ENCODE peak calls at places on chromosome 3, in seven cellular contexts. G is GM12878, K is Panc1, O is HepG2, U is K562, N is H1, E is SK-N-SH. H is an unnamed sample.

GRCh38 chr3:13177641-13178040 is 104.4 kb upstream of the IQSEC1 start:
- DNase-seq in O (no peak), U (no peak), N (no peak), K (no peak), G (no peak), E (no peak), H (no peak)

GRCh38 chr3:48404440-48405342 is 25.2 kb downstream of the PLXNB1 start:
- DNase-seq in K (no peak), O (no peak), N (no peak), U (no peak), G (no peak), E (no peak), H (no peak)

GRCh38 chr3:185934726-185935464 is 2.9 kb downstream of the TRA2B start:
- DNase-seq in N (no peak), E (no peak), K (no peak), G (no peak), O (no peak), U (no peak), H (no peak)

GRCh38 chr3:138459619-138460535 is 25.5 kb downstream of the ESYT3 start:
- DNase-seq in U (no peak), N (peak; percentile 42), E (no peak), O (no peak), K (no peak), G (no peak), H (no peak)

GRCh38 chr3:50275996-50276761 is 2.7 kb upstream of the LSMEM2 start:
- DNase-seq in K (no peak), U (no peak), N (peak; percentile 78), O (no peak), E (no peak), G (no peak), H (no peak)

GRCh38 chr3:69738291-69738690 is 973 bp upstream of the MITF start:
- DNase-seq in U (no peak), E (no peak), O (no peak), G (no peak), K (no peak), N (no peak), H (no peak)

GRCh38 chr3:17749281-17749680 is 6.8 kb upstream of the TBC1D5 start:
- DNase-seq in U (no peak), K (no peak), N (no peak), G (no peak), E (no peak), O (no peak), H (no peak)

GRCh38 chr3:31249555-31249954 is 283.2 kb upstream of the STT3B start:
- DNase-seq in O (no peak), K (no peak), N (no peak), G (no peak), E (no peak), U (no peak), H (no peak)

GRCh38 chr3:129121016-129121791 is 400 bp downstream of the RAB43 start:
- DNase-seq in E (peak; percentile 61), O (no peak), G (no peak), U (no peak), K (no peak), N (no peak), H (no peak)

GRCh38 chr3:133540896-133541674 is 32.4 kb upstream of the CDV3 start:
- DNase-seq in K (no peak), N (no peak), O (peak; percentile 73), G (peak; percentile 45), E (no peak), U (no peak), H (peak; percentile 56)

GRCh38 chr3:38575279-38575843 is 74.1 kb downstream of the SCN5A start:
- DNase-seq in U (no peak), O (no peak), E (no peak), N (no peak), G (no peak), K (no peak), H (no peak)

GRCh38 chr3:98710008-98710672 is 53.0 kb upstream of the ST3GAL6 start:
- DNase-seq in N (no peak), O (no peak), G (no peak), U (no peak), E (no peak), K (no peak), H (no peak)

GRCh38 chr3:162521669-162522068 is 1025.1 kb downstream of the OTOL1 start:
- DNase-seq in K (no peak), O (no peak), N (no peak), E (no peak), G (no peak), U (no peak), H (no peak)

GRCh38 chr3:82875401-82875800 is 1114.0 kb upstream of the GBE1 start:
- DNase-seq in U (no peak), G (no peak), K (no peak), E (no peak), O (no peak), N (no peak), H (no peak)
- TF ChIP-seq SIN3A in U (no peak), G (no peak), K (no peak), E (no peak), O (no peak), N (no peak), H (no peak)

DNA sequence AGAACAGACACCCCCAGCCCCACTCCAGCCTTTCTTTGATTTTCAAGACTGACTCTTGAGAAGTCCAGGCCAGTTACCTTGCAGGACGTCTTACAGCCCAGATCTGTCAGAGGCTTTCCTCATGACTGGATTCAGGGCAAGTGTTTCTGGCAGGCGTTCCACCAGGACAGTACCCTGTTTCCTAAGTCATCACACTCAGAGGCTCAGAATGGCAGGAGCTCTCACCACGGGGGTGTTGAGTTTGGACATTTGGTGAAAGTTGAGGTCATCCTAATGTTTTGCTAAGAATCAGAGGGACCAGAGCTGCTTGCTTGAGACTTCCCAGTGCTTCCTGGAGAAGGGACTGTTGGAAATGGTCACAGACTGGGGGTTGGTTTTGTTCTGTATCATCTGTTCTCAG is 9.4 kb downstream of the NRROS start:
- DNase-seq in N (no peak), U (no peak), E (no peak), O (no peak), K (no peak), G (no peak), H (no peak)
- TF ChIP-seq CTCF in N (no peak), U (no peak), E (no peak), O (no peak), K (no peak), G (no peak), H (no peak)

DNA sequence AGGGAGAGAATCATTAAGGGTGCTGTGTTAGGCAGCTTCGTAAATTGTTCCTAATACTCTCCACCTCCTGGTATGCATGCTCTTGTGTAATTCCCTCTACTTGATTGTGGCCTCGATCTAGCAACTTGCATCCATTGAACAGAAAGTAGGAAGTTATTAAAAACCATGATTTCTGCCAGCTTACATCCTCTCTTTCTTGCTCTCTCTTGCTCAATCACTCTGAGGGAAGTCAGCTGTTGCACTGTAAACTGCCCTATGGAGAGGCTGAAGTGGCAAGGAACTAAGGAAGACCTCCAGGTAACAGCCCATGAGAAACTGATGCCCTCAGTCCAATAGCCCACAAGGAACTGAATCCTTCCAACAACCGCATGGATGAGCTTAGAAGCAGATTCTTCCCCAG is 92.6 kb downstream of the ERC2 start:
- DNase-seq in U (no peak), E (no peak), O (no peak), G (no peak), K (no peak), N (no peak), H (no peak)
- TF ChIP-seq SIN3A in U (no peak), E (no peak), O (no peak), G (no peak), K (no peak), N (no peak), H (no peak)

DNA sequence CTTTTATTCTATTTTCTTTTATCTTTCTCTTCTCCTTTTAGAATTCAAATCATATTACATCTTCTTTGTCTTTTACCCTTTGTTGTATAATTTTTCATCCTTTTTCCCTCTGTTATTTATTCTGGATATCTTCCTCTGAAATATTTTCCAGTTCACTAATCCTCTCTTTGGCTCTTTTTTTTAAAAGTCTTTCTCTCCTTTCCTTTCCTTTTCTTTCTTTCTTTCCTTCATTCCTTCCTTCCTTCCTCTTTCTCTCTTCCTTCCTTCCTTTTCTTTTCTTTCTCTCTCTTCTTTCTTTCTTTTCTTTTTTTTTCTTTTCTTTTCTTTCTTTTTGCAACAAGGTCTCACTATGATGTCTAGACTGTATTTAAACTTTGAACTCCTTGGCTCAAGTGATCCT is 9.3 kb downstream of the SUSD5 start:
- DNase-seq in G (no peak), N (no peak), E (no peak), K (no peak), U (no peak), O (no peak), H (no peak)
- TF ChIP-seq CTCF in G (no peak), N (no peak), E (no peak), K (no peak), U (no peak), O (no peak), H (no peak)

H was measured in HCT116.